ENCODE peak calls at places on chromosome 16, in four cellular contexts. One of them, this sample, is unnamed.

GRCh38 chr16:2472885-2473284 is 1.8 kb downstream of the NTN3 start:
- DNase-seq in H1: no peak
- DNase-seq in GM12878: no peak
- DNase-seq in HCT116: no peak
- DNase-seq in this sample: no peak

GRCh38 chr16:1688807-1689560 is 10.9 kb downstream of the JPT2 start:
- DNase-seq in H1: no peak
- DNase-seq in GM12878: no peak
- DNase-seq in HCT116: peak; percentile 66
- DNase-seq in this sample: peak; percentile 88

GRCh38 chr16:6165330-6165984 is 1067.9 kb upstream of the EEF2KMT start:
- DNase-seq in H1: no peak
- DNase-seq in GM12878: no peak
- DNase-seq in HCT116: no peak
- DNase-seq in this sample: no peak

GRCh38 chr16:89602273-89602951 is 11.0 kb upstream of the DPEP1 start:
- DNase-seq in H1: peak; percentile 74
- DNase-seq in GM12878: no peak
- DNase-seq in HCT116: peak; percentile 24
- DNase-seq in this sample: no peak

GRCh38 chr16:65038125-65038524 is 83.7 kb downstream of the CDH11 start:
- DNase-seq in H1: no peak
- DNase-seq in GM12878: no peak
- DNase-seq in HCT116: no peak
- DNase-seq in this sample: no peak

GRCh38 chr16:50688083-50688482 is 5.3 kb upstream of the NOD2 start:
- DNase-seq in H1: no peak
- DNase-seq in GM12878: no peak
- DNase-seq in HCT116: no peak
- DNase-seq in this sample: no peak

GRCh38 chr16:84054916-84055315 is 12.3 kb upstream of the SLC38A8 start:
- DNase-seq in H1: no peak
- DNase-seq in GM12878: no peak
- DNase-seq in HCT116: no peak
- DNase-seq in this sample: no peak

GRCh38 chr16:67150833-67151396 is at the start of gene B3GNT9:
- DNase-seq in H1: peak; percentile 88
- DNase-seq in GM12878: no peak
- DNase-seq in HCT116: no peak
- DNase-seq in this sample: peak; percentile 56

GRCh38 chr16:79997257-79997656 is 396.7 kb upstream of the MAF start:
- DNase-seq in H1: peak; percentile 60
- DNase-seq in GM12878: no peak
- DNase-seq in HCT116: no peak
- DNase-seq in this sample: peak; percentile 19

GRCh38 chr16:10009691-10010090 is 172.5 kb downstream of the GRIN2A start:
- DNase-seq in H1: no peak
- DNase-seq in GM12878: no peak
- DNase-seq in HCT116: no peak
- DNase-seq in this sample: no peak

GRCh38 chr16:66900721-66901441 is 17.8 kb downstream of the CDH16 start:
- DNase-seq in H1: no peak
- DNase-seq in GM12878: no peak
- DNase-seq in HCT116: no peak
- DNase-seq in this sample: no peak

GRCh38 chr16:79801550-79802090 is 201.1 kb upstream of the MAF start:
- DNase-seq in H1: no peak
- DNase-seq in GM12878: no peak
- DNase-seq in HCT116: no peak
- DNase-seq in this sample: no peak

GRCh38 chr16:72590179-72590937 is 418.4 kb upstream of the PMFBP1 start:
- DNase-seq in H1: no peak
- DNase-seq in GM12878: peak; percentile 66
- DNase-seq in HCT116: no peak
- DNase-seq in this sample: no peak

GRCh38 chr16:75488322-75488721 is 6.9 kb downstream of the CHST6 start:
- DNase-seq in H1: no peak
- DNase-seq in GM12878: no peak
- DNase-seq in HCT116: no peak
- DNase-seq in this sample: no peak

GRCh38 chr16:1696863-1697262 is 9.1 kb upstream of the MAPK8IP3 start:
- DNase-seq in H1: no peak
- DNase-seq in GM12878: no peak
- DNase-seq in HCT116: no peak
- DNase-seq in this sample: no peak

GRCh38 chr16:84746875-84747274 is 47.1 kb downstream of the USP10 start:
- DNase-seq in H1: no peak
- DNase-seq in GM12878: no peak
- DNase-seq in HCT116: no peak
- DNase-seq in this sample: no peak

GRCh38 chr16:29807426-29808218 is 1.3 kb downstream of the MAZ start:
- DNase-seq in H1: peak; percentile 81
- DNase-seq in GM12878: no peak
- DNase-seq in HCT116: peak; percentile 82
- DNase-seq in this sample: peak; percentile 81

GRCh38 chr16:56773531-56773930 is 43.6 kb downstream of the NUP93 start:
- DNase-seq in H1: no peak
- DNase-seq in GM12878: no peak
- DNase-seq in HCT116: no peak
- DNase-seq in this sample: no peak

GRCh38 chr16:82892327-82892726 is 265.6 kb downstream of the CDH13 start:
- DNase-seq in H1: no peak
- DNase-seq in GM12878: no peak
- DNase-seq in HCT116: no peak
- DNase-seq in this sample: no peak

GRCh38 chr16:964696-965395 is 5.9 kb downstream of the LMF1 start:
- DNase-seq in H1: no peak
- DNase-seq in GM12878: no peak
- DNase-seq in HCT116: no peak
- DNase-seq in this sample: no peak

GRCh38 chr16:81204794-81205680 is 33.5 kb upstream of the BCO1 start:
- DNase-seq in H1: peak; percentile 55
- DNase-seq in GM12878: peak; percentile 11
- DNase-seq in HCT116: peak; percentile 59
- DNase-seq in this sample: peak; percentile 61

GRCh38 chr16:1959269-1960039 is at the start of gene NDUFB10:
- DNase-seq in H1: peak; percentile 96
- DNase-seq in GM12878: peak; percentile 41
- DNase-seq in HCT116: peak; percentile 85
- DNase-seq in this sample: peak; percentile 80

GRCh38 chr16:52022177-52022576 is 524.8 kb downstream of the TOX3 start:
- DNase-seq in H1: no peak
- DNase-seq in GM12878: no peak
- DNase-seq in HCT116: no peak
- DNase-seq in this sample: no peak

GRCh38 chr16:9900576-9900975 is 281.7 kb downstream of the GRIN2A start:
- DNase-seq in H1: no peak
- DNase-seq in GM12878: no peak
- DNase-seq in HCT116: no peak
- DNase-seq in this sample: no peak

GRCh38 chr16:20391045-20391444 is 13.5 kb downstream of the PDILT start:
- DNase-seq in H1: no peak
- DNase-seq in GM12878: no peak
- DNase-seq in HCT116: no peak
- DNase-seq in this sample: no peak

GRCh38 chr16:19166500-19166899 is 1.5 kb upstream of the SYT17 start:
- DNase-seq in H1: no peak
- DNase-seq in GM12878: no peak
- DNase-seq in HCT116: peak; percentile 29
- DNase-seq in this sample: no peak

GRCh38 chr16:19168173-19169080 is at the start of gene SYT17:
- DNase-seq in H1: peak; percentile 66
- DNase-seq in GM12878: no peak
- DNase-seq in HCT116: no peak
- DNase-seq in this sample: no peak

GRCh38 chr16:19169081-19169639 is 1.1 kb downstream of the SYT17 start:
- DNase-seq in H1: peak; percentile 52
- DNase-seq in GM12878: no peak
- DNase-seq in HCT116: no peak
- DNase-seq in this sample: no peak

GRCh38 chr16:19170043-19170655 is 2.1 kb downstream of the SYT17 start:
- DNase-seq in H1: no peak
- DNase-seq in GM12878: no peak
- DNase-seq in HCT116: no peak
- DNase-seq in this sample: no peak

GRCh38 chr16:19167710-19168172 is 299 bp upstream of the SYT17 start:
- DNase-seq in H1: peak; percentile 84
- DNase-seq in GM12878: no peak
- DNase-seq in HCT116: peak; percentile 60
- DNase-seq in this sample: peak; percentile 60
- TF ChIP-seq EZH2 in H1: no peak
- TF ChIP-seq EZH2 in GM12878: no peak
- TF ChIP-seq EZH2 in HCT116: no peak
- TF ChIP-seq EZH2 in this sample: no peak

GRCh38 chr16:86073103-86073625 is 174.2 kb downstream of the IRF8 start:
- DNase-seq in H1: no peak
- DNase-seq in GM12878: no peak
- DNase-seq in HCT116: no peak
- DNase-seq in this sample: no peak
- TF ChIP-seq MAX in H1: no peak
- TF ChIP-seq MAX in GM12878: no peak
- TF ChIP-seq MAX in HCT116: no peak
- TF ChIP-seq MAX in this sample: no peak

DNA sequence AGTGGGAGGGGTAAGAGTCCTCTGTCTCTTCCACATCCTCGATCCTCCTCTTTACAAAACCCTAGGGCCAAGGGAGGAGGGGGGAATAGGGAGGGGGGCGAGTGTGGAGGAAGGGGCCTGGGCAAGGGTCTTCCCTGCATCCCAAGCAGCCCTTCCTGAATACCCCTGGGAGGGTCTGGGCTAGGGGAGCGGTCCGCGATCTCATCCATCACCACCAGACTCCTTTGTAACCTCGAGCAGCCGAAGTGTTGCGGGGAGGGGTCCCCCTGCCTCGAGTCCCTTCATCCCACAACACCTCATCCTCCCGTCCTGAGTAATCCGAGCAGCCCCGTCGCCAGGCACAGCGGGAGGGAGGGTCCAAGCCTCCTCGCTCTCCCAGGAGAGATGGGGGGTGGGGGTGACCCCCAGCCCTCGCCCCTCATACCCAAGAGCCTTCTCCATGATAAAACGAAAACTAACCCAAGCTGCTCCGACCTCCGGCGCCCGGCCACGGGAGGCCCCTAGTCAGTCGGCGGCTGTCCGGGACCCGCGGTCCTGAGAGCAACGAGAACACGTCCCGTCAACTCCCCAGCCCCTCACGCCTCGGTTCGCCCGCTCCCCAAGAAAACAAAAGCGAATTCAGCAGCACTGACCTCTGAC is 468 bp downstream of the SMPD3 start:
- DNase-seq in H1: no peak
- DNase-seq in GM12878: no peak
- DNase-seq in HCT116: no peak
- DNase-seq in this sample: no peak
- TF ChIP-seq EZH2 in H1: no peak
- TF ChIP-seq EZH2 in GM12878: no peak
- TF ChIP-seq EZH2 in HCT116: no peak
- TF ChIP-seq EZH2 in this sample: no peak

GRCh38 chr16:27472091-27473020 is 70.4 kb downstream of the IL21R start:
- DNase-seq in H1: no peak
- DNase-seq in GM12878: no peak
- DNase-seq in HCT116: no peak
- DNase-seq in this sample: no peak
- TF ChIP-seq MAX in H1: no peak
- TF ChIP-seq MAX in GM12878: no peak
- TF ChIP-seq MAX in HCT116: no peak
- TF ChIP-seq MAX in this sample: no peak

GRCh38 chr16:14119799-14120198 is 48.7 kb downstream of the MRTFB start:
- DNase-seq in H1: no peak
- DNase-seq in GM12878: no peak
- DNase-seq in HCT116: no peak
- DNase-seq in this sample: no peak
- TF ChIP-seq EZH2 in H1: no peak
- TF ChIP-seq EZH2 in GM12878: no peak
- TF ChIP-seq EZH2 in HCT116: no peak
- TF ChIP-seq EZH2 in this sample: no peak

GRCh38 chr16:86306046-86306644 is 204.2 kb upstream of the FOXF1 start:
- DNase-seq in H1: no peak
- DNase-seq in GM12878: no peak
- DNase-seq in HCT116: no peak
- DNase-seq in this sample: no peak

GRCh38 chr16:86307518-86307903 is 202.8 kb upstream of the FOXF1 start:
- DNase-seq in H1: no peak
- DNase-seq in GM12878: no peak
- DNase-seq in HCT116: peak; percentile 21
- DNase-seq in this sample: no peak

GRCh38 chr16:86305440-86305839 is 204.9 kb upstream of the FOXF1 start:
- DNase-seq in H1: no peak
- DNase-seq in GM12878: no peak
- DNase-seq in HCT116: no peak
- DNase-seq in this sample: no peak

GRCh38 chr16:86308514-86308913 is 201.8 kb upstream of the FOXF1 start:
- DNase-seq in H1: no peak
- DNase-seq in GM12878: no peak
- DNase-seq in HCT116: no peak
- DNase-seq in this sample: no peak

GRCh38 chr16:86306811-86307517 is 203.4 kb upstream of the FOXF1 start:
- DNase-seq in H1: no peak
- DNase-seq in GM12878: no peak
- DNase-seq in HCT116: no peak
- DNase-seq in this sample: no peak
- TF ChIP-seq MAX in H1: no peak
- TF ChIP-seq MAX in GM12878: no peak
- TF ChIP-seq MAX in HCT116: no peak
- TF ChIP-seq MAX in this sample: no peak

GRCh38 chr16:57883953-57884654 is 81.8 kb upstream of the KIFC3 start:
- DNase-seq in H1: peak; percentile 73
- DNase-seq in GM12878: no peak
- DNase-seq in HCT116: no peak
- DNase-seq in this sample: no peak
- TF ChIP-seq EZH2 in H1: no peak
- TF ChIP-seq EZH2 in GM12878: no peak
- TF ChIP-seq EZH2 in HCT116: no peak
- TF ChIP-seq EZH2 in this sample: no peak

This sample was measured in HepG2.